ENCODE peak calls at places on chromosomes 1 and 21, in five cellular contexts. B is adrenal gland, Z is PC-3, M is upper lobe of right lung, R is cardiac muscle cell. X is an unnamed sample.

GRCh38 chr1:12157366-12158231 is 9.2 kb upstream of the TNFRSF1B start:
- DNase-seq in Z (peak; percentile 53), B (no peak), R (no peak), M (no peak), X (no peak)

GRCh38 chr1:23664837-23665795 is 26.5 kb upstream of the RPL11 start:
- DNase-seq in B (peak; percentile 41), Z (peak; percentile 24), R (peak; percentile 66), M (no peak), X (peak; percentile 77)

GRCh38 chr21:42193131-42193671 is 25.7 kb upstream of the ABCG1 start:
- DNase-seq in B (no peak), Z (peak; percentile 27), M (no peak), R (no peak), X (no peak)

GRCh38 chr1:227351443-227351842 is 33.2 kb upstream of the CDC42BPA start:
- DNase-seq in R (no peak), M (no peak), Z (peak; percentile 93), B (peak; percentile 68), X (no peak)

GRCh38 chr21:33655591-33656221 is 13.4 kb downstream of the ITSN1 start:
- DNase-seq in M (no peak), R (peak; percentile 57), B (peak; percentile 54), Z (peak; percentile 98), X (no peak)

GRCh38 chr1:159214149-159214760 is 9.6 kb downstream of the ACKR1 start:
- DNase-seq in M (no peak), Z (peak; percentile 72), B (peak; percentile 45), R (peak; percentile 62), X (peak; percentile 60)

GRCh38 chr1:69244211-69244610 is 323.5 kb upstream of the LRRC7 start:
- DNase-seq in Z (no peak), M (no peak), B (no peak), R (peak; percentile 18), X (no peak)

GRCh38 chr1:4551706-4552105 is 102.7 kb upstream of the AJAP1 start:
- DNase-seq in R (no peak), Z (no peak), M (no peak), B (no peak), X (no peak)

GRCh38 chr1:30413111-30413440 is 310.3 kb downstream of the MATN1 start:
- DNase-seq in R (no peak), B (no peak), M (no peak), Z (no peak), X (no peak)

GRCh38 chr21:15210235-15210678 is 145.5 kb upstream of the NRIP1 start:
- DNase-seq in Z (peak; percentile 94), R (no peak), B (peak; percentile 38), M (peak; percentile 83), X (peak; percentile 66)

GRCh38 chr1:52631759-52632331 is 1.1 kb upstream of the SHISAL2A start:
- DNase-seq in R (peak; percentile 17), Z (no peak), M (no peak), B (no peak), X (no peak)

GRCh38 chr1:96090134-96090533 is 631.5 kb upstream of the PTBP2 start:
- DNase-seq in M (no peak), B (no peak), Z (no peak), R (no peak), X (no peak)

GRCh38 chr1:220398238-220398637 is 126.0 kb upstream of the RAB3GAP2 start:
- DNase-seq in M (no peak), R (no peak), B (no peak), Z (no peak), X (no peak)

GRCh38 chr1:17186216-17186894 is 18.6 kb upstream of the PADI1 start:
- DNase-seq in Z (no peak), B (no peak), R (no peak), M (no peak), X (no peak)

GRCh38 chr1:113608371-113608770 is 150.9 kb downstream of the PHTF1 start:
- DNase-seq in B (no peak), M (no peak), R (no peak), Z (no peak), X (no peak)

GRCh38 chr21:41633627-41634026 is 125.7 kb upstream of the TMPRSS2 start:
- DNase-seq in Z (no peak), B (no peak), R (no peak), M (peak; percentile 21), X (no peak)

GRCh38 chr1:169024800-169025253 is 81.7 kb upstream of the ATP1B1 start:
- DNase-seq in R (no peak), Z (no peak), M (no peak), B (no peak), X (no peak)

GRCh38 chr1:206445116-206445515 is 25.2 kb upstream of the IKBKE start:
- DNase-seq in R (no peak), M (no peak), Z (no peak), B (peak; percentile 86), X (peak; percentile 75)

GRCh38 chr1:21451981-21452411 is 12.1 kb downstream of the NBPF3 start:
- DNase-seq in R (no peak), M (no peak), B (no peak), Z (peak; percentile 34), X (no peak)

DNA sequence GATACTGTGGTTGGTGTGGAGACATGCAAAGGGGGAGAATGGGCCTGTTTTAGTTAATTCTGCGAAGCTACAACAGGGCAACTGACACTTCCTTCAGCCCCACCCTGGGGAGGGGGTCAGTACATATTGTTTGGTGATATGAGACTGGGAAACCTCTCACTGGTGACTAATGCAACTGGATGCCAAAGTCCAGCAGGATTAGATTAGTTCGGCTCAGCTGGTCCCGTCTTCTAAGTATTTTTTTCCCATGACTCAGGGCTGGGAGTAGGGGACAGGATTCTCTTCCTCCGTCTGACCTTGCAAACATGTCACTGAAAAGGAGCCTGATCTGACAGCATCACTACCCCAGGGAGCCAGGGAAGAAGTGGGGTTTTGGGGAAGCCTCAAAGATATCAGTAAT is 42.9 kb downstream of the PLXNA2 start:
- DNase-seq in R (no peak), M (no peak), B (peak; percentile 66), Z (peak; percentile 98), X (peak; percentile 80)
- H3K4me1 ChIP-seq in R (no peaks in the 10 kb centered on the region), M (peaks cover 55% of the 10 kb centered on the region), B (peaks cover 13% of the 10 kb centered on the region), Z (peaks cover 49% of the 10 kb centered on the region), X (peaks cover 26% of the 10 kb centered on the region)

GRCh38 chr21:45584786-45585185 is 42.5 kb upstream of the SLC19A1 start:
- DNase-seq in B (no peak), Z (no peak), M (peak; percentile 38), R (no peak), X (no peak)
- H3K27me3 ChIP-seq in B (no peaks in the 10 kb centered on the region), Z (peaks cover 13% of the 10 kb centered on the region), M (peaks cover 5% of the 10 kb centered on the region), R (peaks cover 11% of the 10 kb centered on the region), X (no peaks in the 10 kb centered on the region)

DNA sequence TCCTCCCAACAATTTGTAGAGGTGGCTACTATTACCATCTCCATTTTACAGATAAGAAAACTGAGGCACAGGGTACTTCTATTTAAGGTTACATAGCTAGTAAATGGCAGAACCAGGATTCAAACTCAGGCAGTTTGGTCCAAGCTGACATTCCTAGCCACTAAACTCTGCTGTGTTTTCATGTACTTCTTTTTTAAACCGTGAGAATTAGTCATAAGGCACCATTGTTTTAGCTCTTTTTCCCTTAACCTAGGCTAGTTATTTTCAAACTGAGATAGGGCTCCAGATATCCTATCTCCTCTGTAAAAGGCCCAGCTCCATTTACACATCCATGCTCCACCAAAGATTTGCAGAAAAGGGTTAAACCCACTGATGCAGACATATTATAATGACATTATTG is 92.9 kb downstream of the PTPN14 start:
- DNase-seq in M (no peak), R (no peak), Z (no peak), B (no peak), X (no peak)
- H3K4me1 ChIP-seq in M (peaks cover 8% of the 10 kb centered on the region), R (peaks cover 1% of the 10 kb centered on the region), Z (peaks cover 34% of the 10 kb centered on the region), B (peaks cover 17% of the 10 kb centered on the region), X (peaks cover 19% of the 10 kb centered on the region)

DNA sequence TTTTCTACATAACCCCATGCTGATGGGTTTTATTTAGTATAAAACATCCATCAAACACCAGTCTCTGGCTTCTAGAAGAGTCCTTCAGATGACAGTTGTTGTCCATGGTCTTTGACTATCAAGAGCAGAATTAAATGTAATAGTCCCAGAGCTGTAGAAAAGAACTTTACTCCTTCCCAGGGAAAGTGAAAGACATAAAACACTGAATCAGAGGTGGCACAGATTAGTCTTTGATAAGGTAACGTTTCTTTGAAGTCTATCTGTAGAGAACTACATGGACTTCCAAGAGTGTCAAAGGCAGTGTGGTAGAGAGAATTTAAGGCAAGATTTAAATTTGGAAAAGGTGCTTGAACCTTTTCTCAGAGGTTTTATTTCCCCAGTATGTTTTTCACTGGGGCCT is 21.9 kb downstream of the SYNC start:
- DNase-seq in Z (no peak), B (no peak), M (no peak), R (no peak), X (no peak)
- H3K27me3 ChIP-seq in Z (no peaks in the 10 kb centered on the region), B (no peaks in the 10 kb centered on the region), M (no peaks in the 10 kb centered on the region), R (no peaks in the 10 kb centered on the region), X (no peaks in the 10 kb centered on the region)

GRCh38 chr1:158017800-158018595 is 24.6 kb downstream of the KIRREL1 start:
- DNase-seq in B (no peak), Z (no peak), R (no peak), M (no peak), X (no peak)

GRCh38 chr1:158021721-158022120 is 28.3 kb downstream of the KIRREL1 start:
- DNase-seq in M (no peak), Z (peak; percentile 52), B (no peak), R (no peak), X (no peak)

GRCh38 chr1:158020877-158021630 is 27.6 kb downstream of the KIRREL1 start:
- DNase-seq in M (no peak), Z (no peak), B (no peak), R (no peak), X (no peak)

GRCh38 chr1:158016651-158017335 is 23.3 kb downstream of the KIRREL1 start:
- DNase-seq in Z (peak; percentile 70), R (no peak), M (no peak), B (no peak), X (peak; percentile 40)

DNA sequence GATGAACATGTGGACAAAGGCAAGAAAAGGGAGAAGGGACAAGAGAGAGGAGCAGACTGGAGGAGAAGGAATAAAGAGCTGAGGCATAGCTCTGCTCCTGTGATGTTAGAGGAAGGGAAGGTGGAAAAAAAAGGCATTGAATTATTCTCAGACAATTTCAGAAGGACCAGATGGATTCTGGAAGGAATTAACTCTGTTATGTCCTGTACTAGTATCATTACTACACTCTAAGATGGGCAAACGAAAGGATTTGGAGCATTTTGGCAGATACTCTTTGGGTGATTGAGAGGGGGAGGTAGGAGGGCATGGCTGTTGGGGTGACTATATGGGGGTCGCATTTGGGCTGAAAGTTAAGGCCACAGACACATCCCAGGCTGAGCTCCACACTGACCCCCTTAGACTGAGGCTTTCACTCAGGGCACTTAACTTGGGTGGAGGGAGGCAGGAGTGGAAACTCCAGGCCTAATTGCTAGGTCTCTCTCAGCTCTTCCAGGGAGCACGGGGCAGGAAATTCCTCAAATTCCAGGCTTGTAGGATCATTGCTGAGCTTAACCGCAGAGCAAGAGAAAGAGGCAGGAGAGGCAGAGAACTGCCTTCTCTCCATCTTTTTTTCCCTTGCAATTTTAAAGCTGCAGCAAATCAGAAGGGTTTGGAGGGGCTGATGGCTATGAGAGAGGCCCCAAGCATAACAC is 25.9 kb downstream of the KIRREL1 start:
- DNase-seq in M (no peak), Z (peak; percentile 96), B (no peak), R (peak; percentile 83), X (peak; percentile 84)
- H3K4me1 ChIP-seq in M (peaks cover 73% of the 10 kb centered on the region), Z (peaks cover 66% of the 10 kb centered on the region), B (peaks cover 86% of the 10 kb centered on the region), R (peaks cover 20% of the 10 kb centered on the region), X (peaks cover 60% of the 10 kb centered on the region)